ENCODE peak calls at places on chromosomes 2 and 18, in ten cellular contexts. I is neural progenitor cell; T is stimulated activated CD4-positive, alpha-beta T cell treated with anti-CD3 and anti-CD28 coated beads, TNF-alpha, amount 100 ng/mL, for 24 hours; V is activated T-cell treated with anti-CD3 and anti-CD28 coated beads for 1 hour; F is tibial nerve; J is ascending aorta; D is activated gamma-delta T cell treated with anti-CD3 and anti-CD28 coated beads, Interleukin-2, amount 50 U/mL, for 16 hours; M is memory B cell; C is skeletal muscle cell; Y is substantia nigra. L is an unnamed sample.

GRCh38 chr18:73520229-73520628 is 627.4 kb downstream of the FBXO15 start:
- DNase-seq in I (peak; percentile 64), T (no peak), V (no peak), F (no peak), J (no peak), D (no peak), M (no peak), C (no peak), Y (no peak), L (no peak)

GRCh38 chr2:162839419-162839818 is 852 bp upstream of the KCNH7 start:
- DNase-seq in I (peak; percentile 26), T (no peak), V (no peak), F (no peak), J (no peak), D (no peak), M (no peak), C (no peak), Y (no peak), L (no peak)

GRCh38 chr18:79523738-79524180 is 128.0 kb downstream of the NFATC1 start:
- DNase-seq in I (no peak), T (peak; percentile 72), V (peak; percentile 55), F (no peak), J (no peak), D (peak; percentile 58), M (peak; percentile 47), C (no peak), Y (no peak), L (no peak)

GRCh38 chr2:226352941-226353558 is 446.6 kb downstream of the IRS1 start:
- DNase-seq in I (no peak), T (no peak), V (no peak), F (no peak), J (no peak), D (no peak), M (no peak), C (no peak), Y (no peak), L (no peak)

GRCh38 chr2:22043784-22044183 is 920.0 kb downstream of the TDRD15 start:
- DNase-seq in I (no peak), T (no peak), V (no peak), F (no peak), J (no peak), D (no peak), M (no peak), C (no peak), Y (no peak), L (no peak)

GRCh38 chr2:121090088-121090715 is 194.8 kb downstream of the TFCP2L1 start:
- DNase-seq in I (no peak), T (no peak), V (no peak), F (no peak), J (no peak), D (no peak), M (no peak), C (no peak), Y (no peak), L (no peak)

GRCh38 chr2:237262838-237263771 is 150.9 kb downstream of the COL6A3 start:
- DNase-seq in I (no peak), T (no peak), V (no peak), F (no peak), J (no peak), D (no peak), M (no peak), C (no peak), Y (no peak), L (no peak)

GRCh38 chr2:98468621-98469236 is 24.1 kb downstream of the INPP4A start:
- DNase-seq in I (no peak), T (no peak), V (no peak), F (no peak), J (no peak), D (no peak), M (no peak), C (no peak), Y (no peak), L (no peak)

GRCh38 chr2:73085691-73086090 is 14.2 kb upstream of the SFXN5 start:
- DNase-seq in I (peak; percentile 91), T (peak; percentile 68), V (peak; percentile 77), F (peak; percentile 94), J (peak; percentile 44), D (peak; percentile 68), M (peak; percentile 76), C (no peak), Y (peak; percentile 48), L (peak; percentile 48)

GRCh38 chr2:9752441-9753275 is 90.6 kb upstream of the TAF1B start:
- DNase-seq in I (no peak), T (peak; percentile 79), V (peak; percentile 64), F (no peak), J (no peak), D (peak; percentile 75), M (no peak), C (no peak), Y (no peak), L (no peak)

GRCh38 chr2:233349005-233349998 is 5.0 kb upstream of the DGKD start:
- DNase-seq in I (no peak), T (no peak), V (no peak), F (peak; percentile 44), J (no peak), D (no peak), M (no peak), C (peak; percentile 17), Y (no peak), L (no peak)